ENCODE peak calls at places on chromosome 7, in seven cellular contexts. D, X, R, K, T, L and G are unnamed samples. For H3K9me2, the result is how much of the 10 kb centered on the place peaks cover.

GRCh38 chr7:132998763-132999162 is 83.1 kb downstream of the CHCHD3 start:
- DNase-seq in D (no peak), X (no peak), R (no peak), K (no peak), T (no peak), L (no peak), G (peak)

GRCh38 chr7:113404245-113404644 is 285.9 kb upstream of the SMIM30 start:
- DNase-seq in D (peak), X (peak), R (no peak), K (no peak), T (no peak), L (peak), G (peak)

GRCh38 chr7:32587431-32587948 is 92.2 kb downstream of the AVL9 start:
- DNase-seq in D (peak), X (no peak), R (no peak), K (no peak), T (peak), L (no peak), G (no peak)

GRCh38 chr7:31883761-31884164 is 186.4 kb downstream of the PDE1C start:
- DNase-seq in D (peak), X (peak), R (no peak), K (no peak), T (peak), L (no peak), G (no peak)

GRCh38 chr7:2416659-2417058 is 13.2 kb downstream of the CHST12 start:
- DNase-seq in D (no peak), X (no peak), R (no peak), K (no peak), T (no peak), L (no peak), G (no peak)

GRCh38 chr7:29297194-29297890 is 102.8 kb downstream of the CHN2 start:
- DNase-seq in D (no peak), X (no peak), R (no peak), K (no peak), T (no peak), L (no peak), G (peak)

GRCh38 chr7:109387530-109387929 is 817.9 kb downstream of the DNAJB9 start:
- DNase-seq in D (no peak), X (no peak), R (no peak), K (no peak), T (no peak), L (no peak), G (no peak)

GRCh38 chr7:100446040-100446439 is 9.7 kb upstream of the PPP1R35 start:
- DNase-seq in D (no peak), X (no peak), R (no peak), K (no peak), T (peak), L (no peak), G (no peak)

GRCh38 chr7:137771679-137772078 is 75.1 kb downstream of the DGKI start:
- DNase-seq in D (no peak), X (no peak), R (no peak), K (no peak), T (peak), L (no peak), G (no peak)

GRCh38 chr7:22147113-22147512 is 201.4 kb upstream of the CDCA7L start:
- DNase-seq in D (no peak), X (no peak), R (no peak), K (no peak), T (peak), L (no peak), G (no peak)

GRCh38 chr7:20862554-20862953 is 75.9 kb upstream of the SP8 start:
- DNase-seq in D (no peak), X (no peak), R (no peak), K (no peak), T (no peak), L (no peak), G (no peak)

GRCh38 chr7:73669316-73669715 is 1.7 kb downstream of the VPS37D start:
- DNase-seq in D (no peak), X (no peak), R (no peak), K (no peak), T (no peak), L (no peak), G (no peak)

GRCh38 chr7:134502463-134502862 is 24.9 kb upstream of the AKR1B10 start:
- DNase-seq in D (peak), X (no peak), R (no peak), K (no peak), T (peak), L (no peak), G (no peak)

DNA sequence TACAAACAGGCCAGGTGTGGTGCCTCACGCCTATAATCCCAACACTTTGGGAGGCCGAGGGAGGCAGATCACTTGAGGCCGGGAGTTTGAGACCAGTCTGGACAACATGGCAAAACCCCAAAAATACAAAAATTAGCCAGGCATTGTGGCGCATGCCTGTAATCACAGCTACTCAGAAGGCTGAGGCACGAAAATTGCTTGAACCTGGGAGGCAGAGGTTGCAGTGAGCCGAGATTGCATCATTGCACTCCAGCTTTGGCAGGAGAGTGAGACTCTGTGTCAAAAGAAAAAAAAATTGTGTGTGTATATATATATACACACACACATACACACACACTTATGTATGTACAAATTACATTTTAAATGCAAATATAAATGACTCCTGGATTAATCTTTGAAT is 76.9 kb upstream of the LRRN3 start:
- DNase-seq in D (no peak), X (no peak), R (no peak), K (no peak), T (no peak), L (no peak), G (no peak)
- H3K4me2 ChIP-seq in D (no peak), X (peak), R (no peak), K (no peak), T (no peak), L (no peak), G (no peak)

GRCh38 chr7:130070900-130071622 is 727 bp downstream of the KLHDC10 start:
- DNase-seq in D (no peak), X (no peak), R (peak), K (peak), T (peak), L (no peak), G (peak)
- H3K9me2 ChIP-seq in D (under half), X (under half), R (under half), K (under half), T (under half), L (under half), G (under half)

GRCh38 chr7:127252736-127253288 is at the start of gene GRM8:
- DNase-seq in D (peak), X (peak), R (no peak), K (peak), T (peak), L (no peak), G (peak)

GRCh38 chr7:127251048-127251451 is 1.7 kb downstream of the GRM8 start:
- DNase-seq in D (no peak), X (no peak), R (no peak), K (no peak), T (peak), L (no peak), G (peak)

GRCh38 chr7:127250312-127251047 is 2.3 kb downstream of the GRM8 start:
- DNase-seq in D (peak), X (no peak), R (no peak), K (no peak), T (peak), L (no peak), G (no peak)

GRCh38 chr7:127252380-127252718 is 392 bp downstream of the GRM8 start:
- DNase-seq in D (no peak), X (no peak), R (no peak), K (no peak), T (no peak), L (no peak), G (peak)

GRCh38 chr7:127251458-127252379 is 1.0 kb downstream of the GRM8 start:
- DNase-seq in D (no peak), X (peak), R (no peak), K (peak), T (peak), L (no peak), G (peak)
- TF ChIP-seq EZH2 in D (peak), X (no peak), R (no peak), K (peak), T (no peak), L (no peak), G (peak)

GRCh38 chr7:125336326-125336725 is 406.7 kb upstream of the POT1 start:
- DNase-seq in D (no peak), X (no peak), R (no peak), K (no peak), T (no peak), L (no peak), G (no peak)
- H3K4me2 ChIP-seq in D (no peak), X (no peak), R (no peak), K (no peak), T (no peak), L (no peak), G (no peak)

GRCh38 chr7:95847061-95847460 is 74.7 kb downstream of the DYNC1I1 start:
- DNase-seq in D (no peak), X (no peak), R (no peak), K (no peak), T (no peak), L (no peak), G (no peak)

GRCh38 chr7:95845007-95845406 is 72.7 kb downstream of the DYNC1I1 start:
- DNase-seq in D (no peak), X (peak), R (no peak), K (no peak), T (peak), L (no peak), G (no peak)

GRCh38 chr7:95840953-95841950 is 68.9 kb downstream of the DYNC1I1 start:
- DNase-seq in D (peak), X (no peak), R (no peak), K (no peak), T (peak), L (peak), G (peak)

GRCh38 chr7:95843286-95843685 is 70.9 kb downstream of the DYNC1I1 start:
- DNase-seq in D (peak), X (no peak), R (no peak), K (no peak), T (peak), L (no peak), G (peak)
- H3K9me2 ChIP-seq in D (under half), X (under half), R (under half), K (under half), T (under half), L (under half), G (under half)

GRCh38 chr7:64882341-64883112 is 20.5 kb upstream of the ZNF273 start:
- DNase-seq in D (no peak), X (no peak), R (no peak), K (no peak), T (peak), L (no peak), G (peak)
- TF ChIP-seq EZH2 in D (no peak), X (no peak), R (no peak), K (no peak), T (no peak), L (no peak), G (peak)

GRCh38 chr7:129617178-129617577 is 5.7 kb downstream of the NRF1 start:
- DNase-seq in D (no peak), X (no peak), R (no peak), K (no peak), T (no peak), L (no peak), G (no peak)
- H3K4me2 ChIP-seq in D (no peak), X (no peak), R (no peak), K (no peak), T (no peak), L (no peak), G (peak)